ENCODE peak calls at places on chromosomes 1 and 21, in ten cellular contexts. One of them, this sample, is unnamed.

GRCh38 chr1:108816049-108816882 is 40.6 kb downstream of the AKNAD1 start:
- DNase-seq in ovary: peak
- DNase-seq in A549: no peak
- DNase-seq in tibial nerve: peak
- DNase-seq in stomach: peak
- DNase-seq in uterus: peak
- DNase-seq in testis: peak
- DNase-seq in suprapubic skin: peak
- DNase-seq in IMR-90: peak
- DNase-seq in heart left ventricle: peak
- DNase-seq in this sample: peak

GRCh38 chr1:112614460-112615065 is 4.4 kb downstream of the ST7L start:
- DNase-seq in tibial nerve: no peak
- DNase-seq in uterus: no peak
- DNase-seq in A549: no peak
- DNase-seq in IMR-90: peak
- DNase-seq in heart left ventricle: no peak
- DNase-seq in stomach: no peak
- DNase-seq in ovary: no peak
- DNase-seq in suprapubic skin: no peak
- DNase-seq in testis: no peak
- DNase-seq in this sample: no peak

GRCh38 chr21:44653656-44654575 is 543 bp downstream of the KRTAP12-4 start:
- DNase-seq in A549: no peak
- DNase-seq in suprapubic skin: no peak
- DNase-seq in testis: no peak
- DNase-seq in stomach: no peak
- DNase-seq in IMR-90: no peak
- DNase-seq in tibial nerve: no peak
- DNase-seq in ovary: no peak
- DNase-seq in heart left ventricle: no peak
- DNase-seq in uterus: no peak
- DNase-seq in this sample: peak

GRCh38 chr1:219304227-219305226 is 130.8 kb downstream of the LYPLAL1 start:
- DNase-seq in heart left ventricle: peak
- DNase-seq in A549: peak
- DNase-seq in stomach: no peak
- DNase-seq in suprapubic skin: no peak
- DNase-seq in testis: no peak
- DNase-seq in ovary: no peak
- DNase-seq in IMR-90: peak
- DNase-seq in uterus: no peak
- DNase-seq in tibial nerve: no peak
- DNase-seq in this sample: no peak

GRCh38 chr1:42282867-42283583 is 52.0 kb downstream of the FOXJ3 start:
- DNase-seq in tibial nerve: no peak
- DNase-seq in heart left ventricle: no peak
- DNase-seq in testis: no peak
- DNase-seq in IMR-90: peak
- DNase-seq in stomach: no peak
- DNase-seq in suprapubic skin: no peak
- DNase-seq in uterus: no peak
- DNase-seq in ovary: no peak
- DNase-seq in A549: no peak
- DNase-seq in this sample: no peak

GRCh38 chr1:94012686-94013330 is 103.6 kb upstream of the GCLM start:
- DNase-seq in uterus: no peak
- DNase-seq in suprapubic skin: no peak
- DNase-seq in A549: no peak
- DNase-seq in tibial nerve: no peak
- DNase-seq in stomach: no peak
- DNase-seq in ovary: no peak
- DNase-seq in testis: no peak
- DNase-seq in IMR-90: peak
- DNase-seq in heart left ventricle: no peak
- DNase-seq in this sample: no peak

GRCh38 chr1:167438171-167439138 is 79.9 kb downstream of the CD247 start:
- DNase-seq in testis: no peak
- DNase-seq in IMR-90: no peak
- DNase-seq in uterus: no peak
- DNase-seq in tibial nerve: no peak
- DNase-seq in stomach: no peak
- DNase-seq in ovary: no peak
- DNase-seq in suprapubic skin: peak
- DNase-seq in heart left ventricle: no peak
- DNase-seq in A549: no peak
- DNase-seq in this sample: no peak

GRCh38 chr1:206447792-206448191 is 22.5 kb upstream of the IKBKE start:
- DNase-seq in IMR-90: no peak
- DNase-seq in heart left ventricle: no peak
- DNase-seq in A549: no peak
- DNase-seq in stomach: no peak
- DNase-seq in testis: no peak
- DNase-seq in tibial nerve: no peak
- DNase-seq in suprapubic skin: no peak
- DNase-seq in uterus: no peak
- DNase-seq in ovary: no peak
- DNase-seq in this sample: no peak

GRCh38 chr1:56206391-56206790 is 373.0 kb downstream of the PLPP3 start:
- DNase-seq in IMR-90: peak
- DNase-seq in testis: no peak
- DNase-seq in stomach: no peak
- DNase-seq in heart left ventricle: no peak
- DNase-seq in A549: no peak
- DNase-seq in ovary: no peak
- DNase-seq in suprapubic skin: no peak
- DNase-seq in tibial nerve: no peak
- DNase-seq in uterus: no peak
- DNase-seq in this sample: no peak

GRCh38 chr21:35232545-35233176 is 183.6 kb upstream of the RUNX1 start:
- DNase-seq in testis: peak
- DNase-seq in heart left ventricle: no peak
- DNase-seq in uterus: no peak
- DNase-seq in ovary: peak
- DNase-seq in suprapubic skin: no peak
- DNase-seq in tibial nerve: no peak
- DNase-seq in stomach: peak
- DNase-seq in A549: no peak
- DNase-seq in IMR-90: peak
- DNase-seq in this sample: no peak

GRCh38 chr1:93395195-93395594 is 49.5 kb downstream of the DR1 start:
- DNase-seq in A549: no peak
- DNase-seq in ovary: no peak
- DNase-seq in tibial nerve: no peak
- DNase-seq in suprapubic skin: no peak
- DNase-seq in heart left ventricle: no peak
- DNase-seq in IMR-90: peak
- DNase-seq in stomach: no peak
- DNase-seq in testis: no peak
- DNase-seq in uterus: no peak
- DNase-seq in this sample: no peak

GRCh38 chr21:35399002-35399401 is 349.9 kb upstream of the RUNX1 start:
- DNase-seq in testis: no peak
- DNase-seq in suprapubic skin: no peak
- DNase-seq in heart left ventricle: no peak
- DNase-seq in uterus: no peak
- DNase-seq in tibial nerve: no peak
- DNase-seq in stomach: no peak
- DNase-seq in IMR-90: no peak
- DNase-seq in ovary: no peak
- DNase-seq in A549: no peak
- DNase-seq in this sample: no peak

GRCh38 chr1:19205845-19206244 is 4.2 kb downstream of the UBR4 start:
- DNase-seq in suprapubic skin: no peak
- DNase-seq in IMR-90: no peak
- DNase-seq in ovary: no peak
- DNase-seq in A549: no peak
- DNase-seq in uterus: no peak
- DNase-seq in tibial nerve: no peak
- DNase-seq in testis: peak
- DNase-seq in heart left ventricle: no peak
- DNase-seq in stomach: no peak
- DNase-seq in this sample: no peak

GRCh38 chr1:64891440-64891815 is 74.9 kb downstream of the JAK1 start:
- DNase-seq in testis: no peak
- DNase-seq in A549: no peak
- DNase-seq in tibial nerve: no peak
- DNase-seq in stomach: no peak
- DNase-seq in suprapubic skin: no peak
- DNase-seq in ovary: no peak
- DNase-seq in uterus: no peak
- DNase-seq in heart left ventricle: no peak
- DNase-seq in IMR-90: peak
- DNase-seq in this sample: no peak

DNA sequence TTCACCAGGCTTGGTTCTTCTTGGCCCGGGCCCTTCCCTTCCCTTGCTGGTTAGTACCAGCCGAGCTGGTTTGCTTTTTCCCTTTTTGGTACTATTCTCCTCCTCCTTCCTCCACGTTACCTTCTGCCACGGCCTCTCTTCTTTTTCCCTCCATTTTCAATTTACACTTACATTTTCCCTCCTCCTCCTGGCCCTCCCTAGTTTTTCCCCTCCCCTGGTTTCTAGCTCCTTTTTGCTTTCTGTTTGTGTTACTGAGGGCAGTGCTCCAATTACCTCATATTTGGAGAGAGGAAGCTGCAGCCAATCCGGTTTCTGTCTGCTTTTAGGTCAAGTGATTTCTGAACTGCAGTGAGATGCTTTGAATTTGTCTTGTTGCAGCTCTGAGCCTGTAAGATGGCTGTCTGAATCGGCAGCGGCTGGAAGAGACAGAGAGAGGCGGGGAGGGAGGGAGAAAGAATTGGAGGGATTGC is 63.7 kb downstream of the MACF1 start:
- DNase-seq in heart left ventricle: peak
- DNase-seq in A549: no peak
- DNase-seq in ovary: peak
- DNase-seq in testis: peak
- DNase-seq in suprapubic skin: no peak
- DNase-seq in tibial nerve: no peak
- DNase-seq in uterus: peak
- DNase-seq in IMR-90: peak
- DNase-seq in stomach: no peak
- DNase-seq in this sample: peak
- TF ChIP-seq POLR2A in heart left ventricle: no peak
- TF ChIP-seq POLR2A in A549: no peak
- TF ChIP-seq POLR2A in ovary: no peak
- TF ChIP-seq POLR2A in testis: no peak
- TF ChIP-seq POLR2A in suprapubic skin: no peak
- TF ChIP-seq POLR2A in tibial nerve: no peak
- TF ChIP-seq POLR2A in uterus: peak
- TF ChIP-seq POLR2A in IMR-90: no peak
- TF ChIP-seq POLR2A in stomach: no peak
- TF ChIP-seq POLR2A in this sample: no peak

DNA sequence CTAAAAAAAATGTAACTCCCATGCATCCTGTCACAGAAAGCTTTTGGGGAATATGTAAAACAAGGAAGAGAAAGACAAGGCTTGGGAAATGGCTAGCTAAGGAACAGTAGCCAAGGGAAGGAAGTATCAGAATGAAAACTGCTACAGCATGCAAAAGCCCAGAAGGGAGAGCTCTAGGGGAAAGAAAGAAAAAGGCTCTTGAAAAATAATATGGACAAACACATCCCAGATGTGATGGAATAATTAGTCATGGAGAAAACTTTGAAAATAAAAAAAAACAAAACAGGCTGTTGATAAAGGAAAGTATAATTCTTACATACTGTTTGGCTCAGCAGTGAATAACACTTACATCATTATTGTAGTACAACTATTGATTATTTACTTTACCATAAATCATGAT is 47.9 kb upstream of the VCAM1 start:
- DNase-seq in uterus: no peak
- DNase-seq in ovary: no peak
- DNase-seq in suprapubic skin: no peak
- DNase-seq in stomach: no peak
- DNase-seq in heart left ventricle: no peak
- DNase-seq in A549: no peak
- DNase-seq in testis: no peak
- DNase-seq in tibial nerve: no peak
- DNase-seq in IMR-90: peak
- DNase-seq in this sample: no peak
- TF ChIP-seq CTCF in uterus: no peak
- TF ChIP-seq CTCF in ovary: no peak
- TF ChIP-seq CTCF in suprapubic skin: no peak
- TF ChIP-seq CTCF in stomach: no peak
- TF ChIP-seq CTCF in heart left ventricle: no peak
- TF ChIP-seq CTCF in A549: no peak
- TF ChIP-seq CTCF in testis: no peak
- TF ChIP-seq CTCF in tibial nerve: no peak
- TF ChIP-seq CTCF in IMR-90: no peak
- TF ChIP-seq CTCF in this sample: no peak

DNA sequence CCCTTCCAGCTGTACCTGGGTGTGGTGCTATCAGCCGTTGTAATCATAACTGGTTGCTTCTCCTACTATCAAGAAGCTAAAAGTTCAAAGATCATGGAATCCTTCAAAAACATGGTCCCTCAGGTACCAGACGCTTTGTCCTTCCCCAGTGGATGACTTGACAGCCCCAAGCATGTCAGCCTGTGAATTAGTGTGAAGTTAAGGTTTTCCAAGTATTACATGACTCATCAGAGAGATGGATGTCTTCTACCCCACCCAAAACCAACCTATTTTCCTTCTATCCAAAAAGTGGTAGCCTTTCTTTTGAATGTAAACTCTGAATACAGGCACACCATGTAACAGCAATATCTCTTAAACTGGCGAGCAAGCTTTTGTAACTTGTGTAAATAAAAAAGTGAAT is 15.1 kb downstream of the ATP1A1 start:
- DNase-seq in IMR-90: no peak
- DNase-seq in testis: no peak
- DNase-seq in uterus: no peak
- DNase-seq in A549: no peak
- DNase-seq in ovary: no peak
- DNase-seq in tibial nerve: no peak
- DNase-seq in suprapubic skin: no peak
- DNase-seq in stomach: no peak
- DNase-seq in heart left ventricle: no peak
- DNase-seq in this sample: no peak
- H3K4me3 ChIP-seq in IMR-90: no peak
- H3K4me3 ChIP-seq in testis: no peak
- H3K4me3 ChIP-seq in uterus: no peak
- H3K4me3 ChIP-seq in A549: no peak
- H3K4me3 ChIP-seq in ovary: no peak
- H3K4me3 ChIP-seq in tibial nerve: no peak
- H3K4me3 ChIP-seq in suprapubic skin: no peak
- H3K4me3 ChIP-seq in stomach: no peak
- H3K4me3 ChIP-seq in heart left ventricle: no peak
- H3K4me3 ChIP-seq in this sample: no peak

DNA sequence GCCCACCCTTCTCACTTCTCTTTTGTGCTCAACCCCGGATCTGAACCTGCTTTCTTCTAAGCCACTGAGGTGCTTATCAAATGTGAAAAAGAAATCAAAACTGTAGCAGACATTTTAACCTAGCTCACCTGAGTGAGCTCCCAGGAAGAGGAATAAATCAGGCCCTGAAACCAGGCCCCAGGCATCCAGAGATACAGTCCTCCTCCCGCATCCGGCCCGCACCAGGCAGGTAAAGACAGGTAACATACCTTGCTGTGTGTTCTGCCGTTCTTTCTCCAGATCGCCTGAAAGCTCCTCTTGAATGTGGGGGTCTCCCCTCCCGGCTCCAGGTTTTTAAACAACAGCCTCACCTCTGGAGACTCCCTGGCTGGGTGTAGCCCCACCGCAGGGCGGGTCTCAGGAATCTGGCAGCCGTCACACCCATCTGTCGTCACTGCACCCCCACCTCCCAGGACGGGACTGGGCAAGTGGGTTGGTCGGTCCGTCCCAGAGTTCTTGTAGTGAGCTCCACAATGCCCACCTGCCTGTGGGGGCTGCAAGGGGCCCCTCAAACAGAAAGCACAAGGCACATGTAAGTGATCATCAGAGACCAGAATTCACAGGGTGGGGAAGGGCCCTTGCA is at the start of gene LAMB3:
- DNase-seq in heart left ventricle: no peak
- DNase-seq in A549: no peak
- DNase-seq in tibial nerve: no peak
- DNase-seq in IMR-90: no peak
- DNase-seq in stomach: peak
- DNase-seq in ovary: no peak
- DNase-seq in suprapubic skin: no peak
- DNase-seq in testis: no peak
- DNase-seq in uterus: no peak
- DNase-seq in this sample: no peak
- TF ChIP-seq POLR2A in heart left ventricle: no peak
- TF ChIP-seq POLR2A in A549: no peak
- TF ChIP-seq POLR2A in tibial nerve: no peak
- TF ChIP-seq POLR2A in IMR-90: no peak
- TF ChIP-seq POLR2A in stomach: no peak
- TF ChIP-seq POLR2A in ovary: no peak
- TF ChIP-seq POLR2A in suprapubic skin: no peak
- TF ChIP-seq POLR2A in testis: no peak
- TF ChIP-seq POLR2A in uterus: no peak
- TF ChIP-seq POLR2A in this sample: no peak